ENCODE peak calls at places on chromosomes 12 and 14, in four cellular contexts. One of them, this sample, is unnamed.

GRCh38 chr12:70606001-70606400 is 31.2 kb downstream of the PTPRB start:
- DNase-seq in K562: no peak
- DNase-seq in HL-60: no peak
- DNase-seq in GM12878: no peak
- DNase-seq in this sample: no peak

GRCh38 chr12:22738945-22739344 is 114.0 kb downstream of the ETNK1 start:
- DNase-seq in K562: no peak
- DNase-seq in HL-60: no peak
- DNase-seq in GM12878: no peak
- DNase-seq in this sample: no peak

GRCh38 chr14:33062881-33063280 is 124.2 kb downstream of the NPAS3 start:
- DNase-seq in HL-60: no peak
- DNase-seq in GM12878: no peak
- DNase-seq in K562: no peak
- DNase-seq in this sample: no peak

GRCh38 chr12:14403711-14404164 is 38.3 kb downstream of the ATF7IP start:
- DNase-seq in K562: no peak
- DNase-seq in HL-60: no peak
- DNase-seq in GM12878: peak; percentile 49
- DNase-seq in this sample: no peak

GRCh38 chr14:105499256-105500035 is 8.4 kb downstream of the TEDC1 start:
- DNase-seq in GM12878: no peak
- DNase-seq in K562: no peak
- DNase-seq in HL-60: no peak
- DNase-seq in this sample: peak; percentile 18

GRCh38 chr12:2414810-2415567 is 362.2 kb downstream of the CACNA1C start:
- DNase-seq in K562: no peak
- DNase-seq in GM12878: no peak
- DNase-seq in HL-60: no peak
- DNase-seq in this sample: no peak

GRCh38 chr14:93137864-93138263 is 22.1 kb upstream of the ITPK1 start:
- DNase-seq in GM12878: no peak
- DNase-seq in K562: peak; percentile 66
- DNase-seq in HL-60: no peak
- DNase-seq in this sample: no peak

GRCh38 chr12:96578526-96579125 is 89.2 kb downstream of the CFAP54 start:
- DNase-seq in K562: peak; percentile 59
- DNase-seq in HL-60: peak; percentile 13
- DNase-seq in GM12878: peak; percentile 57
- DNase-seq in this sample: no peak

GRCh38 chr12:120080043-120080400 is 36.5 kb downstream of the RAB35 start:
- DNase-seq in HL-60: no peak
- DNase-seq in K562: no peak
- DNase-seq in GM12878: no peak
- DNase-seq in this sample: no peak

GRCh38 chr14:74065746-74066575 is 18.3 kb downstream of the ALDH6A1 start:
- DNase-seq in K562: no peak
- DNase-seq in GM12878: no peak
- DNase-seq in HL-60: no peak
- DNase-seq in this sample: no peak

GRCh38 chr14:76776306-76777251 is 15.3 kb downstream of the VASH1 start:
- DNase-seq in HL-60: no peak
- DNase-seq in K562: peak; percentile 42
- DNase-seq in GM12878: no peak
- DNase-seq in this sample: no peak

GRCh38 chr12:70049596-70050360 is 193.5 kb upstream of the CNOT2 start:
- DNase-seq in GM12878: peak; percentile 68
- DNase-seq in HL-60: peak; percentile 9
- DNase-seq in K562: peak; percentile 63
- DNase-seq in this sample: peak; percentile 14

GRCh38 chr12:87995581-87996178 is 33.5 kb downstream of the C12orf50 start:
- DNase-seq in GM12878: no peak
- DNase-seq in HL-60: peak; percentile 63
- DNase-seq in K562: peak; percentile 70
- DNase-seq in this sample: peak; percentile 6

GRCh38 chr12:53820503-53820902 is 68.7 kb upstream of the CISTR start:
- DNase-seq in K562: no peak
- DNase-seq in HL-60: no peak
- DNase-seq in GM12878: no peak
- DNase-seq in this sample: no peak

GRCh38 chr12:89355243-89356068 is 3.2 kb upstream of the DUSP6 start:
- DNase-seq in K562: no peak
- DNase-seq in HL-60: no peak
- DNase-seq in GM12878: no peak
- DNase-seq in this sample: no peak

DNA sequence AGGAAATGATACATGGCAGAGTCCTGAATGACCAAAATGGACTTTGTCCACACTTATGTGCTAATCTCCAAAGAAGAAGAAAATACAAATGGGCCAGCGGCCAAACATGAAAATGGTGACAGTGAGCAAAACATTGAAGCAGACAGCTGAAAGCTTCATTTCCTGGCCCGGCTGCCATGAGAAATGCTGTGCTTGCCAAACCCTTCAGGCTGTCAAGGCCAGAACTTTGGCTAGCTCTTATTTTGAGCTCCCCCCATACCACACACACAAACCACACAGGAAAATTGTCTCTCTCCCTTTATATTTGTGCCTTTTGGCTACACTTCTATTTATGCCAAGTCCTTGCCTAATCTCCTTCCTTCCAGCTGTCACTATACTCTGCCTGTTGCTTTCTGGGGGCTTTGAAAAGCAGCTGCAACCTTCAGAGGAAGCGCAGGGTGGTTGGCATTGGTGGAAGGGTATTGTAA is 323.8 kb downstream of the RAD51B start:
- DNase-seq in HL-60: no peak
- DNase-seq in GM12878: no peak
- DNase-seq in K562: no peak
- DNase-seq in this sample: no peak
- TF ChIP-seq POLR2AphosphoS5 in HL-60: no peak
- TF ChIP-seq POLR2AphosphoS5 in GM12878: no peak
- TF ChIP-seq POLR2AphosphoS5 in K562: no peak
- TF ChIP-seq POLR2AphosphoS5 in this sample: no peak

DNA sequence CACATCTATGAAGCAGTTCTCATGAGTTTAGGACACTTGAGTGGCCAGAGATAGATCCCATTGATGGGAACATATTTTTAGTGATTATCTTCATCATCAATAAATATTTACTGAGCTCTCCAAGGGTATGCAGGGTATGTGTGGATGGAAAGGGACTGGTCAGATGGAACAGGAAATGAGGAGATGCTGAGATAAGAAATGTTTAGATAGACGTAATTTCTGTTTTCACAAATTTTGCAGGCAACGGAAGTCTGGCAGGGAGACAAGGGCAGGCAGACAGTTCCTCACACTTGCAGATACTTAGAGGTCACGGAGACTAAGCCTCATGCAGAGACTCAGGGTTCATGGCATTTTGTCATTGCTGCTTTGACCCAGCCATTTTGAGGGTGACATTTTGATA is 24.3 kb downstream of the BCL2L14 start:
- DNase-seq in K562: no peak
- DNase-seq in HL-60: no peak
- DNase-seq in GM12878: no peak
- DNase-seq in this sample: no peak
- TF ChIP-seq SPI1 in K562: no peak
- TF ChIP-seq SPI1 in HL-60: no peak
- TF ChIP-seq SPI1 in GM12878: no peak
- TF ChIP-seq SPI1 in this sample: no peak

GRCh38 chr12:108856170-108856427 is 1.3 kb downstream of the SSH1 start:
- DNase-seq in HL-60: peak; percentile 12
- DNase-seq in K562: no peak
- DNase-seq in GM12878: no peak
- DNase-seq in this sample: no peak

GRCh38 chr12:108853426-108853825 is 4.0 kb downstream of the SSH1 start:
- DNase-seq in GM12878: no peak
- DNase-seq in HL-60: no peak
- DNase-seq in K562: no peak
- DNase-seq in this sample: no peak

GRCh38 chr12:108854055-108854452 is 3.3 kb downstream of the SSH1 start:
- DNase-seq in K562: peak; percentile 28
- DNase-seq in HL-60: peak; percentile 25
- DNase-seq in GM12878: peak; percentile 52
- DNase-seq in this sample: no peak

GRCh38 chr12:108855284-108856169 is 1.9 kb downstream of the SSH1 start:
- DNase-seq in HL-60: peak; percentile 78
- DNase-seq in K562: peak; percentile 94
- DNase-seq in GM12878: no peak
- DNase-seq in this sample: no peak

GRCh38 chr12:108854453-108855283 is 2.7 kb downstream of the SSH1 start:
- DNase-seq in HL-60: no peak
- DNase-seq in K562: peak; percentile 54
- DNase-seq in GM12878: peak; percentile 83
- DNase-seq in this sample: no peak
- TF ChIP-seq POLR2AphosphoS5 in HL-60: no peak
- TF ChIP-seq POLR2AphosphoS5 in K562: no peak
- TF ChIP-seq POLR2AphosphoS5 in GM12878: peak; percentile 79
- TF ChIP-seq POLR2AphosphoS5 in this sample: no peak

GRCh38 chr14:54893151-54893760 is 9.4 kb downstream of the GCH1 start:
- DNase-seq in HL-60: no peak
- DNase-seq in K562: peak; percentile 39
- DNase-seq in GM12878: no peak
- DNase-seq in this sample: no peak
- TF ChIP-seq SPI1 in HL-60: no peak
- TF ChIP-seq SPI1 in K562: no peak
- TF ChIP-seq SPI1 in GM12878: no peak
- TF ChIP-seq SPI1 in this sample: no peak

DNA sequence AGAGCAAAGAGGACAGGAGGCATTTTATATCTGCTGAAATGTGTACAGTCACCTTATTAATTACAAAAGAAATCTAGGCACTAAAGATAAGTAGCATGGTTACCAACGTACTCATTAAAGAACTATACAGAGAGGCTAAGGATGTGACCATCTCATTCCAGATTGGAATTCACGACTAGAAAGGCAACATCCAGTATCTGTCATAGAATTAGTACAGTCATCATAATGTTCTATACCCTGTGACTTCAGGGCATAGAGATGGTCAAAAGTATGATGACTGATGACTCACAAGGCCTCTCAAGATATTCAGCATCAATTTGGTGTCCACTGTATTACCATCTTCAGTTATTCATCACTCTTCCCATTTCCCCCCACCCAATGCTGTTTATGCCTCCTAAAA is 144.0 kb upstream of the PLEKHG7 start:
- DNase-seq in GM12878: no peak
- DNase-seq in HL-60: no peak
- DNase-seq in K562: no peak
- DNase-seq in this sample: no peak
- TF ChIP-seq POLR2AphosphoS5 in GM12878: no peak
- TF ChIP-seq POLR2AphosphoS5 in HL-60: no peak
- TF ChIP-seq POLR2AphosphoS5 in K562: no peak
- TF ChIP-seq POLR2AphosphoS5 in this sample: no peak

GRCh38 chr14:53151523-53151866 is 1.6 kb downstream of the DDHD1 start:
- DNase-seq in K562: no peak
- DNase-seq in GM12878: no peak
- DNase-seq in HL-60: no peak
- DNase-seq in this sample: no peak

GRCh38 chr14:53152627-53152908 is 555 bp downstream of the DDHD1 start:
- DNase-seq in K562: no peak
- DNase-seq in HL-60: no peak
- DNase-seq in GM12878: no peak
- DNase-seq in this sample: peak; percentile 28

GRCh38 chr14:53151867-53152626 is 1.1 kb downstream of the DDHD1 start:
- DNase-seq in GM12878: no peak
- DNase-seq in HL-60: peak; percentile 49
- DNase-seq in K562: peak; percentile 34
- DNase-seq in this sample: peak; percentile 40

GRCh38 chr14:53152909-53153701 is at the start of gene DDHD1:
- DNase-seq in HL-60: peak; percentile 75
- DNase-seq in GM12878: peak; percentile 51
- DNase-seq in K562: peak; percentile 85
- DNase-seq in this sample: peak; percentile 82

GRCh38 chr14:53153702-53154112 is 584 bp upstream of the DDHD1 start:
- DNase-seq in HL-60: no peak
- DNase-seq in GM12878: no peak
- DNase-seq in K562: no peak
- DNase-seq in this sample: no peak
- TF ChIP-seq SPI1 in HL-60: no peak
- TF ChIP-seq SPI1 in GM12878: no peak
- TF ChIP-seq SPI1 in K562: no peak
- TF ChIP-seq SPI1 in this sample: no peak

GRCh38 chr14:35867280-35867629 is 41.1 kb downstream of the BRMS1L start:
- DNase-seq in GM12878: no peak
- DNase-seq in HL-60: no peak
- DNase-seq in K562: no peak
- DNase-seq in this sample: no peak
- TF ChIP-seq POLR2AphosphoS5 in GM12878: no peak
- TF ChIP-seq POLR2AphosphoS5 in HL-60: no peak
- TF ChIP-seq POLR2AphosphoS5 in K562: no peak
- TF ChIP-seq POLR2AphosphoS5 in this sample: no peak

GRCh38 chr12:45235087-45236025 is 19.5 kb downstream of the ANO6 start:
- DNase-seq in GM12878: no peak
- DNase-seq in K562: peak; percentile 18
- DNase-seq in HL-60: peak; percentile 27
- DNase-seq in this sample: no peak
- TF ChIP-seq SPI1 in GM12878: no peak
- TF ChIP-seq SPI1 in K562: no peak
- TF ChIP-seq SPI1 in HL-60: no peak
- TF ChIP-seq SPI1 in this sample: no peak

GRCh38 chr14:38189930-38190726 is 17.6 kb upstream of the SSTR1 start:
- DNase-seq in K562: no peak
- DNase-seq in GM12878: no peak
- DNase-seq in HL-60: no peak
- DNase-seq in this sample: no peak
- TF ChIP-seq POLR2AphosphoS5 in K562: no peak
- TF ChIP-seq POLR2AphosphoS5 in GM12878: no peak
- TF ChIP-seq POLR2AphosphoS5 in HL-60: no peak
- TF ChIP-seq POLR2AphosphoS5 in this sample: no peak

GRCh38 chr12:3964404-3964803 is 91.2 kb upstream of the PARP11 start:
- DNase-seq in GM12878: no peak
- DNase-seq in K562: peak; percentile 39
- DNase-seq in HL-60: peak; percentile 25
- DNase-seq in this sample: no peak
- TF ChIP-seq SPI1 in GM12878: no peak
- TF ChIP-seq SPI1 in K562: no peak
- TF ChIP-seq SPI1 in HL-60: no peak
- TF ChIP-seq SPI1 in this sample: no peak